ENCODE peak calls at places on chromosomes 7 and 10, in four cellular contexts. One of them, this sample, is unnamed.

GRCh38 chr7:108568801-108569380 is 615 bp downstream of the THAP5 start:
- DNase-seq in H1: no peak
- DNase-seq in K562: no peak
- DNase-seq in HepG2: no peak
- DNase-seq in this sample: no peak

GRCh38 chr10:131858118-131858515 is 42.7 kb upstream of the PPP2R2D start:
- DNase-seq in H1: no peak
- DNase-seq in HepG2: no peak
- DNase-seq in K562: no peak
- DNase-seq in this sample: no peak

GRCh38 chr7:106462365-106462859 is 177.6 kb upstream of the NAMPT start:
- DNase-seq in H1: no peak
- DNase-seq in K562: peak
- DNase-seq in HepG2: peak
- DNase-seq in this sample: no peak

GRCh38 chr7:106312906-106313305 is 28.1 kb upstream of the NAMPT start:
- DNase-seq in K562: no peak
- DNase-seq in H1: no peak
- DNase-seq in HepG2: no peak
- DNase-seq in this sample: no peak

GRCh38 chr10:17003151-17003550 is 126.5 kb downstream of the CUBN start:
- DNase-seq in HepG2: no peak
- DNase-seq in K562: peak
- DNase-seq in H1: no peak
- DNase-seq in this sample: no peak

GRCh38 chr7:24865994-24866615 is 108.8 kb upstream of the GSDME start:
- DNase-seq in K562: no peak
- DNase-seq in H1: no peak
- DNase-seq in HepG2: no peak
- DNase-seq in this sample: no peak

GRCh38 chr10:50600286-50600685 is 23.5 kb downstream of the SGMS1 start:
- DNase-seq in K562: no peak
- DNase-seq in H1: no peak
- DNase-seq in HepG2: no peak
- DNase-seq in this sample: no peak

GRCh38 chr10:36003031-36003600 is 361.0 kb upstream of the FZD8 start:
- DNase-seq in H1: no peak
- DNase-seq in K562: no peak
- DNase-seq in HepG2: no peak
- DNase-seq in this sample: no peak

GRCh38 chr7:36440880-36441279 is 51.2 kb downstream of the ANLN start:
- DNase-seq in K562: no peak
- DNase-seq in H1: no peak
- DNase-seq in HepG2: peak
- DNase-seq in this sample: no peak

GRCh38 chr7:137648166-137648565 is 198.6 kb downstream of the DGKI start:
- DNase-seq in K562: no peak
- DNase-seq in H1: no peak
- DNase-seq in HepG2: no peak
- DNase-seq in this sample: no peak

GRCh38 chr10:132294196-132294520 is 13.6 kb downstream of the STK32C start:
- DNase-seq in H1: no peak
- DNase-seq in HepG2: no peak
- DNase-seq in K562: no peak
- DNase-seq in this sample: no peak

GRCh38 chr7:131620673-131621609 is 64.5 kb upstream of the PODXL start:
- DNase-seq in K562: no peak
- DNase-seq in H1: no peak
- DNase-seq in HepG2: no peak
- DNase-seq in this sample: no peak

GRCh38 chr7:131619336-131620305 is 63.2 kb upstream of the PODXL start:
- DNase-seq in HepG2: no peak
- DNase-seq in K562: peak
- DNase-seq in H1: no peak
- DNase-seq in this sample: no peak

GRCh38 chr7:131623154-131623553 is 66.7 kb upstream of the PODXL start:
- DNase-seq in HepG2: no peak
- DNase-seq in K562: peak
- DNase-seq in H1: no peak
- DNase-seq in this sample: no peak

GRCh38 chr7:131624536-131624935 is 68.1 kb upstream of the PODXL start:
- DNase-seq in HepG2: no peak
- DNase-seq in H1: no peak
- DNase-seq in K562: no peak
- DNase-seq in this sample: no peak

GRCh38 chr7:131621652-131622051 is 65.2 kb upstream of the PODXL start:
- DNase-seq in H1: no peak
- DNase-seq in K562: no peak
- DNase-seq in HepG2: no peak
- DNase-seq in this sample: no peak
- TF ChIP-seq SP1 in H1: no peak
- TF ChIP-seq SP1 in K562: no peak
- TF ChIP-seq SP1 in HepG2: no peak
- TF ChIP-seq SP1 in this sample: no peak

DNA sequence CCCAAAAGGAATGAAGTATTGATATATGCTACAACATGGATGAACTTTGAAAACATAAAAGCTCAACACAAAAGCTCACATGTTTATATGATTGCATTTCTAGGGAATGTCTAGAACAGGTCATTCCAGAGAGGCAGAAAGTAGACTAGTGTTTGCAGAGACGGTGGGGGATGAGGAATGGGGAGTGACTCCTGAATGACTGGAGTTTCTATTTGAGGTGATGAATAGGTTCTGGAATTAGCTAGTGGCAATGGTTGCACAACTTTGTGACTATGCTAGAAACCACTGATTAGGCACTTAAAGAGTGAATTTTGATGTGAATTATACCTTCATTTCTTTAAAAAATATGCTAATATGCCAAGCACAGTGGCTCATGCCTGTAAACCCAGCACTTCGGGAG is 6.9 kb downstream of the KPNA7 start:
- DNase-seq in HepG2: no peak
- DNase-seq in H1: no peak
- DNase-seq in K562: no peak
- DNase-seq in this sample: no peak
- TF ChIP-seq JUN in HepG2: no peak
- TF ChIP-seq JUN in H1: no peak
- TF ChIP-seq JUN in K562: no peak
- TF ChIP-seq JUN in this sample: no peak

GRCh38 chr7:113134025-113134424 is 15.7 kb upstream of the SMIM30 start:
- DNase-seq in HepG2: no peak
- DNase-seq in H1: no peak
- DNase-seq in K562: no peak
- DNase-seq in this sample: no peak

GRCh38 chr7:113128028-113128427 is 9.7 kb upstream of the SMIM30 start:
- DNase-seq in H1: no peak
- DNase-seq in K562: no peak
- DNase-seq in HepG2: no peak
- DNase-seq in this sample: no peak

GRCh38 chr7:113137241-113137640 is 18.9 kb upstream of the SMIM30 start:
- DNase-seq in K562: no peak
- DNase-seq in H1: no peak
- DNase-seq in HepG2: no peak
- DNase-seq in this sample: no peak

GRCh38 chr7:113125728-113126127 is 7.4 kb upstream of the SMIM30 start:
- DNase-seq in K562: peak
- DNase-seq in H1: no peak
- DNase-seq in HepG2: no peak
- DNase-seq in this sample: no peak

GRCh38 chr7:113131367-113131766 is 13.0 kb upstream of the SMIM30 start:
- DNase-seq in HepG2: no peak
- DNase-seq in K562: no peak
- DNase-seq in H1: no peak
- DNase-seq in this sample: no peak
- TF ChIP-seq SP1 in HepG2: no peak
- TF ChIP-seq SP1 in K562: no peak
- TF ChIP-seq SP1 in H1: no peak
- TF ChIP-seq SP1 in this sample: no peak

DNA sequence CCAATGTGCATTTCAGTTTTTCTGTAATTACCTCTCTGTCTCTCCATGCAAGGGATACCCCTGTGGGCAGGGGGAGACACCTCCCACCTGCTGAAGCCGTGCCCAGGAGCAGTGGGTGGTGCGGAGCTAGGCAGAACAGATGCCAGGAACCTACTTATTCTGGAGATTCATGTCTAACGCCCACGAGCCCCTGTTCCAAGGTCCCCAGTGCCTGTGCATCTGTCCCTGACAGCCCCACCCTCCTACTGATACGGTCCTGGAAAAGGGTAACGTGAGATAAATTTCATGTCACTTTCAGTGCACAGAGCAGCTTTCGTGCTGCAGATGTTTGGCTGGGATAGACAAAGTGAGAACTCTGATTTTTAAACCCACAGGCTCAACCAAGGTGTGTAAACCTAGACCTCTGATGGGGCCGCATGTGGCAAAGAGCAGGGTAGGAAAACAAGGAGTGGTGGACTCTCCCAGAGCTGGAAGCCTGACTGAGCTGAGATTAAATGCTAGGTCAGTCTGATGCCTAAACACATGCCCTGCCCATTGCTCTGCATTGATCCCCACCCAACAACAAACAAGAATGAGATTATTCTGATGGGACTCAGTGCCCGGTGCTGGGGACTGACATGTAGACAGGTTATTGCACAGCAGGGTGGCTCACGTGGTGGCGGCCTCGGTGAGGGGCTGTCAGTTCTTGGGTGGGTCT is 123.6 kb upstream of the GDF10 start:
- DNase-seq in H1: no peak
- DNase-seq in HepG2: no peak
- DNase-seq in K562: no peak
- DNase-seq in this sample: no peak
- TF ChIP-seq JUN in H1: no peak
- TF ChIP-seq JUN in HepG2: no peak
- TF ChIP-seq JUN in K562: no peak
- TF ChIP-seq JUN in this sample: no peak